ENCODE peak calls at places on chromosomes 7 and 10, in six cellular contexts. H is A549, Q is spleen, B is tibial nerve, W is K562, I is ovary. O is an unnamed sample.

GRCh38 chr7:102841290-102841689 is 71.5 kb upstream of the LRRC17 start:
- DNase-seq in H (no peak), Q (no peak), B (no peak), W (no peak), I (peak), O (no peak)

GRCh38 chr10:4651404-4652037 is 174.5 kb upstream of the AKR1E2 start:
- DNase-seq in H (no peak), Q (no peak), B (no peak), W (no peak), I (no peak), O (no peak)

GRCh38 chr10:11570751-11571150 is 40.7 kb downstream of the USP6NL start:
- DNase-seq in H (no peak), Q (no peak), B (no peak), W (no peak), I (no peak), O (no peak)

GRCh38 chr7:112484671-112485097 is 3.9 kb downstream of the LSMEM1 start:
- DNase-seq in H (peak), Q (no peak), B (no peak), W (peak), I (no peak), O (no peak)

GRCh38 chr10:2214035-2214434 is 476.7 kb upstream of the ADARB2 start:
- DNase-seq in H (no peak), Q (no peak), B (no peak), W (no peak), I (no peak), O (no peak)

GRCh38 chr10:60384708-60385398 is 4.8 kb downstream of the ANK3 start:
- DNase-seq in H (peak), Q (no peak), B (no peak), W (no peak), I (no peak), O (no peak)

GRCh38 chr10:43843331-43844101 is 194.8 kb upstream of the ZNF32 start:
- DNase-seq in H (no peak), Q (no peak), B (peak), W (no peak), I (no peak), O (peak)

GRCh38 chr10:132684164-132684891 is 101.6 kb downstream of the NKX6-2 start:
- DNase-seq in H (no peak), Q (peak), B (no peak), W (peak), I (no peak), O (peak)

GRCh38 chr10:58299580-58299979 is 30.6 kb downstream of the CISD1 start:
- DNase-seq in H (peak), Q (no peak), B (peak), W (peak), I (peak), O (peak)

GRCh38 chr10:108899686-108900085 is 1023.6 kb downstream of the XPNPEP1 start:
- DNase-seq in H (no peak), Q (no peak), B (no peak), W (no peak), I (no peak), O (no peak)

GRCh38 chr10:131653140-131653539 is 247.7 kb upstream of the PPP2R2D start:
- DNase-seq in H (no peak), Q (peak), B (no peak), W (no peak), I (no peak), O (no peak)

GRCh38 chr7:33933611-33934281 is 28.4 kb downstream of the BMPER start:
- DNase-seq in H (peak), Q (no peak), B (no peak), W (no peak), I (no peak), O (no peak)

GRCh38 chr7:128835790-128836641 is 5.8 kb downstream of the FLNC start:
- DNase-seq in H (no peak), Q (no peak), B (no peak), W (no peak), I (peak), O (no peak)

GRCh38 chr10:110512461-110513187 is 14.9 kb downstream of the DUSP5 start:
- DNase-seq in H (peak), Q (no peak), B (no peak), W (peak), I (no peak), O (no peak)

GRCh38 chr10:119686465-119687191 is 35.4 kb downstream of the BAG3 start:
- DNase-seq in H (peak), Q (peak), B (peak), W (peak), I (peak), O (peak)

GRCh38 chr7:103989785-103990775 is 622 bp upstream of the RELN start:
- DNase-seq in H (peak), Q (no peak), B (no peak), W (peak), I (no peak), O (no peak)

GRCh38 chr7:3592438-3593134 is 291.5 kb downstream of the SDK1 start:
- DNase-seq in H (no peak), Q (no peak), B (no peak), W (no peak), I (no peak), O (no peak)

GRCh38 chr7:111735661-111736323 is 173.5 kb upstream of the IMMP2L start:
- DNase-seq in H (peak), Q (no peak), B (peak), W (peak), I (peak), O (no peak)

GRCh38 chr7:112481833-112482669 is 1.3 kb downstream of the LSMEM1 start:
- DNase-seq in H (peak), Q (no peak), B (no peak), W (peak), I (no peak), O (peak)

GRCh38 chr7:73332447-73332846 is 4.5 kb downstream of the FKBP6 start:
- DNase-seq in H (no peak), Q (peak), B (no peak), W (no peak), I (no peak), O (no peak)

GRCh38 chr10:59227136-59227673 is 50.8 kb downstream of the PHYHIPL start:
- DNase-seq in H (no peak), Q (no peak), B (no peak), W (no peak), I (no peak), O (no peak)

GRCh38 chr7:86643478-86644281 is at the start of gene GRM3:
- DNase-seq in H (peak), Q (no peak), B (no peak), W (peak), I (no peak), O (no peak)

GRCh38 chr7:14717711-14718304 is 184.7 kb downstream of the DGKB start:
- DNase-seq in H (no peak), Q (no peak), B (no peak), W (no peak), I (no peak), O (no peak)

GRCh38 chr10:49220679-49221078 is 32.5 kb upstream of the TMEM273 start:
- DNase-seq in H (no peak), Q (no peak), B (no peak), W (no peak), I (no peak), O (no peak)

GRCh38 chr10:123393170-123393569 is 239.0 kb downstream of the BUB3 start:
- DNase-seq in H (no peak), Q (no peak), B (no peak), W (no peak), I (no peak), O (no peak)

GRCh38 chr10:123392182-123392930 is 238.2 kb downstream of the BUB3 start:
- DNase-seq in H (no peak), Q (no peak), B (no peak), W (no peak), I (no peak), O (no peak)

GRCh38 chr10:123390874-123391273 is 236.7 kb downstream of the BUB3 start:
- DNase-seq in H (no peak), Q (no peak), B (no peak), W (no peak), I (no peak), O (no peak)

GRCh38 chr10:123390332-123390731 is 236.1 kb downstream of the BUB3 start:
- DNase-seq in H (no peak), Q (no peak), B (no peak), W (no peak), I (no peak), O (no peak)

DNA sequence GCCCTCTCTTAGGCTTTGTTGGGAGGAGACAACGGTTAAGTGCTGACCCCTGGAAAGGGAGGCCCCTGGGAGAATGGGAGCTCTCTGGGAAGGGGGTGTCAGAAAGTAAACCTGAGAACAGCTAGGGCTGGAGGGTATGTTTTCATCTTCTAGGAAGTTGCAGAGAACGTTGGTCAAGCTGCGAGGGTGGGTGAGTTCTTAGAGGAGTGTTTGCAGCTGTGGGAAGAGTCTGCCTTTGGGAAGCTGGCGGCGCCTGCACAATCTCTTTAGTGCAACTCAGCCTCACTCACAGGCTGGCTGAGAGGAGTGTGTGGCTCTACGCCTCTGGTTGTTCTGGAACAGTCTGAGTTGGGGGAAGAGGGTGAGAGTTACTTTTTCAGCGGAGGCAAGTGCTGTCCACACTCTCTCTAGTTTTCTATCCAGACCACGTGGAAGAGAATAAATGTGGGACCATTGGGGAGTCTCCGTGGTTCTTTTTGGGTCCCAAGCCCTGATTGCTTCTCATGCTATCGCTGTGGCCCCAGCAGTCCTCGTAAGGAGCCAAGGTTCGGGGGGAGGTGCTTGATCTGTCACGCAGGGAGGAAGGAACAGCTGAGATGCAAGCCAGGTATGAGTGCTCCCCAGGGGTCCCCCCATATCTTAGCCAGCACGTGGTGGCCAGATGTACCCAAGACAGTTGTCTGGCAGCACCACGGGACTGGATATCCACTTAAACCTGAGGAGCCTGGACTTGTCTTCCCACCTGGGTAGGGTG is 237.2 kb downstream of the BUB3 start:
- DNase-seq in H (no peak), Q (no peak), B (no peak), W (no peak), I (no peak), O (peak)
- TF ChIP-seq POLR2A in H (no peak), Q (no peak), B (no peak), W (no peak), I (no peak), O (no peak)

DNA sequence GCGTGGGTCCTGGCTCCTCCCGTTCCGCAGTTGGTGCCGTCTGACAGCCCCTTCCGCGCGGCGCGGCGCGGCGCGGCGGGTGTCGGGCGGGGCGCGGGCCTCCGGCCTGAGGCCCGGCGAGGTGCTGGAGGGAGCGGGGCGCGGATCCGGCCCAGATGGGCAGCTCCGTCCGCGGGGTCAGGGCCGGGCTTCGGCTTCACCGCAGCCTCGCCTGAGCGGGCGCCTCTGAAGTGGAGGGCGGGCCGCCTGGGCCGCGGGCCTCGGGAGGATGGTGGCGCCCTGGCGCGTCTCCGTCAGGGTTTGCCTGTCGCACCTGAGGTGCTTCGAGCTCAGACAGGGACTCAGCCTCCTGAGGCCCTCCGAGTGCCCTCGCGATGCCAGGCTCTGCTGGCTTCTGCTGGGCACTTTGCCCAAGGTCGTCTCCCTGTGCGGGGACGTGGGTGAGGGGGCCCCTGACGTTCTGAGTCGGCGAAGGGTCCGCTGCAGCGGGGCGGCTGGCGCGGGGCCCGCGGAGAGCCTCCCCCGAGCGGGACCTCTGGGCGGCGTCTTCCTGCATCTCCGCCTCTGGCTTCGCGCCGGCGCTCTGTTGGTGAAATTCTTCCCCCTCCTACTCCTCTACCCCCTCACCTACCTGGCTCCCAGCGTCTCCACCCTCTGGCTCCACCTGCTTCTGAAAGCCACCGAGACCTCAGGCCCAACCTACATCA is 471 bp downstream of the ADCK2 start:
- DNase-seq in H (peak), Q (peak), B (no peak), W (peak), I (peak), O (peak)
- TF ChIP-seq POLR2A in H (no peak), Q (no peak), B (no peak), W (peak), I (no peak), O (no peak)

GRCh38 chr10:30434273-30435067 is 486 bp downstream of the MAP3K8 start:
- DNase-seq in H (peak), Q (peak), B (peak), W (peak), I (peak), O (peak)
- TF ChIP-seq POLR2A in H (peak), Q (peak), B (peak), W (peak), I (peak), O (no peak)

DNA sequence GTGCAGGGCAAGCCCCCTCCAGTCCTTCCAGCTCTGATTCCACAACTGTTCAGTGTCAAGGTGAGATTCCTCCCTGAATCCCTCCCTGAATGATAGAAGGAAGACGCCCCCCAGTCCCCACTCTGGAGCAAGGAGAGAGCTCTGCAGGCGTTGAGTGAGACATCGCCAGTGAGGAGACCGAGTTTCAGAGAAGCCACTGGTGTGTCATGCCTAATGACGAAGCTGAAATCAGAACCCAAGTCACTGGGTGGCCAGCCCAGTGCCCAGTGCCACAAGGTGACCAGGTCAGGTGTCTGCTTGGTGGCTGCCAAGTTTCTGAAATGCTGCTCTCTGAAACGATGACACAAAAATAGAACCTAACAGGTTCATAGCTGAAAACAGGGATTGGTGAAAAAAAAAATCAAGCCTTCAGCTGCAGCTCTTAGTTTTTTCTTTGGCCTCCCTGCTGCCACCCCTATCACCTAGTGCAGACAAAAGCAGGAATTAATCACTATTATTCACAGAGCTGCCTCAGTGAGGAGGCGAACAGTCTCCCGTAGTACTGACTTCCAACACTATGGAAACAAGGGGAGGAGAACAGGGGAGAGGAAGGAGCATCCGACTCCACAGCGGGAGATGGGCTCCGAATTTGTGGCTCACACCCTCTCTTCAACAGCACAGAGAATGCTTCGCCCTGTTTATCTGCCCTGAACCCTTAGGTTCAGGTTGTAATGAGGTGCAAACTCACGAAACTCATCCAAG is 153.5 kb downstream of the ARHGAP12 start:
- DNase-seq in H (no peak), Q (no peak), B (no peak), W (no peak), I (no peak), O (no peak)
- TF ChIP-seq POLR2A in H (no peak), Q (no peak), B (no peak), W (no peak), I (no peak), O (no peak)

DNA sequence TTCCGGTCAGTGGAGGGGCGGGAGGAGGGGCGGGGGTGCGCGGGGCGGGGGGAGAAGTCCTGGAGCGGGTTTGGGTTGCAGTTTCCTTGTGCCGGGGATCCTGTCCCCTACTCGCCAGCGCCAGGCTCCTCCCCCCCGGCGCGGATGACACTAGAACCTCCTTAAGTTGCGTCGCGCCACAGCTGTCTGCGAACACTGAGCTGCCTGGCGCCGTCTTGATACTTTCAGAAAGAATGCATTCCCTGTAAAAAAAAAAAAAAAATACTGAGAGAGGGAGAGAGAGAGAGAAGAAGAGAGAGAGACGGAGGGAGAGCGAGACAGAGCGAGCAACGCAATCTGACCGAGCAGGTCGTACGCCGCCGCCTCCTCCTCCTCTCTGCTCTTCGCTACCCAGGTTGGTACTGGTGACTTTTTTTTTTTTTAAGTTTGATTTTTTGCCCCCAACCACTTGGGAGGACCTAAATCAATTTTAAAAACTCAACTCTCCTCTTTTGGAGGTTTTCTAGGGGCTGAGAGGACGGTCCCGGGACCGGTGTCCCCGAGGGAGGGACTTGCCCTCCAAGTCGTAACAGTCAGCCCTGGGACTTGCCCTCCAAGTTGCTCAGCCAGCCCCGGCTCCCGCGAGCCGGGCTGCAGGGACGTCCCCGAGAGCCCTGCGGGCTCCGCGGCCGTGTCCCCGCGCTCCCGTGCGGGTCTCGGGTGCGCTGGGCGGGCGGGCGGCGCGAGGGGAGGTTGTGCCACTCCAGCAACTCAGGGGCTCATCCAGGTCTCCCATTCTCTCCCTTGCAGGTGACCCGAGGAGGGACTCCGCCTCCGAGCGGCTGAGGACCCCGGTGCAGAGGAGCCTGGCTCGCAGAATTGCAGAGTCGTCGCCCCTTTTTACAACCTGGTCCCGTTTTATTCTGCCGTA is at the start of gene GATA3:
- DNase-seq in H (peak), Q (peak), B (no peak), W (no peak), I (no peak), O (peak)
- TF ChIP-seq POLR2A in H (no peak), Q (no peak), B (no peak), W (no peak), I (no peak), O (no peak)

DNA sequence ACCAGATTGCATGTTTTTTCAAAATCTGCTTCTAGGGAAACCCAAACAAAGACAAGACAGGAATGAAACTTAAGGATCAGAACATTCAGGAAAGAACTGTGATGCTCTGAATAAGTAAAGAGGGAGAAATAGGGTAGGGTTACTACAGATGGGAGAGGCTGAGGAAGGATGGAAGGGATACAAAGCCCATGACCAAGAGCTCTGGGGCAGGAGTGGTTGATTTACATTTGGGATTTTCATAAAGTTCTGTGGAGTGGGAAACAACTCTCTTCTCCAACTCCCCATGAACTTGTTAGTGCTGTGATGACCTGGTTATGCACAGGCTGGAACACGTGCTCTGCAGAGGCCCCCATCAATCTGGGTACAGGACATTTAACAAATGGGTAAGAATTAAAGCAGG is 216.0 kb upstream of the KLF14 start:
- DNase-seq in H (no peak), Q (no peak), B (no peak), W (no peak), I (no peak), O (no peak)
- TF ChIP-seq POLR2A in H (no peak), Q (no peak), B (no peak), W (no peak), I (no peak), O (no peak)

GRCh38 chr10:62082270-62082669 is 180.8 kb downstream of the ARID5B start:
- DNase-seq in H (no peak), Q (no peak), B (no peak), W (no peak), I (no peak), O (no peak)

GRCh38 chr10:62083413-62083794 is 181.9 kb downstream of the ARID5B start:
- DNase-seq in H (no peak), Q (no peak), B (no peak), W (peak), I (no peak), O (no peak)

GRCh38 chr10:62083868-62084267 is 182.4 kb downstream of the ARID5B start:
- DNase-seq in H (no peak), Q (no peak), B (no peak), W (peak), I (peak), O (no peak)

GRCh38 chr10:62081322-62081945 is 179.9 kb downstream of the ARID5B start:
- DNase-seq in H (no peak), Q (no peak), B (no peak), W (no peak), I (no peak), O (no peak)

GRCh38 chr10:62082729-62083412 is 181.4 kb downstream of the ARID5B start:
- DNase-seq in H (no peak), Q (no peak), B (no peak), W (no peak), I (peak), O (no peak)
- TF ChIP-seq POLR2A in H (no peak), Q (no peak), B (no peak), W (no peak), I (no peak), O (no peak)

GRCh38 chr10:135601-136464 is 578 bp downstream of the ZMYND11 start:
- DNase-seq in H (peak), Q (peak), B (peak), W (peak), I (peak), O (peak)
- TF ChIP-seq POLR2A in H (no peak), Q (no peak), B (no peak), W (peak), I (no peak), O (no peak)

GRCh38 chr7:127585044-127585953 is at the start of gene GCC1:
- DNase-seq in H (peak), Q (peak), B (peak), W (peak), I (peak), O (peak)
- TF ChIP-seq POLR2A in H (peak), Q (no peak), B (peak), W (peak), I (peak), O (no peak)